ENCODE peak calls at places on chromosomes 3 and 15, in nine cellular contexts. L, Y, F, N, G, B, C, M and K are unnamed samples.

GRCh38 chr3:148648685-148649352 is 48.9 kb upstream of the AGTR1 start:
- DNase-seq in G (peak; percentile 15), B (no peak), C (no peak), L (no peak), F (no peak), Y (no peak), M (peak; percentile 86), N (no peak), K (no peak)

GRCh38 chr15:91853501-91853967 is at the start of gene SLCO3A1:
- DNase-seq in M (peak; percentile 72), G (peak; percentile 66), Y (peak; percentile 92), C (peak; percentile 87), F (peak; percentile 63), B (peak; percentile 70), L (peak; percentile 58), N (peak; percentile 78), K (no peak)

GRCh38 chr3:33884204-33884561 is 85.8 kb downstream of the PDCD6IP start:
- DNase-seq in L (no peak), M (peak; percentile 28), F (no peak), N (no peak), B (no peak), G (peak; percentile 37), C (no peak), Y (no peak), K (no peak)

GRCh38 chr3:168051579-168052183 is 44.0 kb downstream of the GOLIM4 start:
- DNase-seq in C (no peak), F (no peak), N (no peak), L (no peak), G (no peak), B (no peak), Y (no peak), M (peak; percentile 84), K (no peak)

GRCh38 chr15:81282911-81283310 is 41.0 kb downstream of the STARD5 start:
- DNase-seq in C (peak; percentile 63), L (no peak), B (no peak), M (no peak), F (no peak), Y (peak; percentile 57), N (no peak), G (no peak), K (no peak)

GRCh38 chr3:88921986-88922385 is 185.4 kb upstream of the EPHA3 start:
- DNase-seq in B (no peak), Y (no peak), M (no peak), C (no peak), N (no peak), G (no peak), L (no peak), F (no peak), K (no peak)

GRCh38 chr3:117603097-117603496 is 893.5 kb downstream of the TUSC7 start:
- DNase-seq in Y (no peak), M (no peak), G (no peak), C (no peak), N (peak; percentile 52), F (no peak), L (no peak), B (no peak), K (no peak)

GRCh38 chr3:185549111-185549510 is 3.3 kb downstream of the LIPH start:
- DNase-seq in B (no peak), G (peak; percentile 68), N (no peak), L (peak; percentile 56), F (no peak), Y (no peak), C (no peak), M (peak; percentile 99), K (peak; percentile 82)

GRCh38 chr3:27533718-27534578 is 49.8 kb upstream of the SLC4A7 start:
- DNase-seq in B (peak; percentile 18), F (peak; percentile 5), L (no peak), Y (peak; percentile 86), M (peak; percentile 99), C (peak; percentile 88), G (peak; percentile 95), N (peak; percentile 1), K (peak; percentile 95)

GRCh38 chr3:149080699-149081091 is 5.6 kb downstream of the HLTF start:
- DNase-seq in B (no peak), N (no peak), G (no peak), C (no peak), Y (no peak), M (peak; percentile 62), F (no peak), L (no peak), K (peak; percentile 29)

GRCh38 chr15:33022629-33023028 is 171.9 kb downstream of the FMN1 start:
- DNase-seq in M (peak; percentile 63), Y (no peak), F (no peak), N (no peak), L (no peak), B (no peak), C (peak; percentile 56), G (no peak), K (no peak)

GRCh38 chr3:96706517-96706916 is 107.9 kb upstream of the EPHA6 start:
- DNase-seq in F (no peak), L (no peak), B (no peak), N (no peak), Y (no peak), M (no peak), G (no peak), C (no peak), K (no peak)

GRCh38 chr3:52324676-52325075 is 8.6 kb downstream of the DNAH1 start:
- DNase-seq in N (no peak), F (no peak), L (no peak), C (no peak), M (no peak), B (no peak), Y (peak; percentile 53), G (no peak), K (no peak)

GRCh38 chr15:76339302-76340197 is 3.0 kb downstream of the ISL2 start:
- DNase-seq in M (peak; percentile 57), N (peak; percentile 9), F (no peak), C (no peak), B (no peak), Y (no peak), L (no peak), G (no peak), K (no peak)

GRCh38 chr3:10198761-10199688 is 34.3 kb downstream of the IRAK2 start:
- DNase-seq in G (peak; percentile 50), M (peak; percentile 83), L (no peak), C (no peak), Y (no peak), F (peak; percentile 47), B (peak; percentile 70), N (peak; percentile 82), K (peak; percentile 84)

GRCh38 chr3:23728651-23729117 is 77.1 kb upstream of the UBE2E1 start:
- DNase-seq in Y (no peak), M (no peak), N (no peak), B (no peak), G (no peak), F (no peak), C (no peak), L (no peak), K (no peak)

GRCh38 chr15:96402403-96402802 is 71.9 kb downstream of the NR2F2 start:
- DNase-seq in N (no peak), L (no peak), G (no peak), B (no peak), F (no peak), C (no peak), M (no peak), Y (no peak), K (no peak)

GRCh38 chr3:45948409-45948808 is 5.1 kb downstream of the CXCR6 start:
- DNase-seq in L (no peak), C (no peak), M (peak; percentile 80), F (no peak), B (no peak), G (no peak), Y (no peak), N (no peak), K (no peak)

GRCh38 chr3:264394-265156 is 68.0 kb downstream of the CHL1 start:
- DNase-seq in G (peak; percentile 50), B (no peak), Y (no peak), L (no peak), M (peak; percentile 83), C (no peak), N (no peak), F (no peak), K (peak; percentile 89)

GRCh38 chr3:69342074-69342473 is 43.8 kb downstream of the FRMD4B start:
- DNase-seq in N (no peak), C (no peak), F (no peak), Y (no peak), B (no peak), G (no peak), L (no peak), M (no peak), K (no peak)
- H3K27ac ChIP-seq in N (no peak overlapping the region), C (no peak overlapping the region), F (no peak overlapping the region), Y (peak overlapping the region; percentile 81), B (no peak overlapping the region), G (no peak overlapping the region), L (no peak overlapping the region), M (no peak overlapping the region), K (no peak overlapping the region)

DNA sequence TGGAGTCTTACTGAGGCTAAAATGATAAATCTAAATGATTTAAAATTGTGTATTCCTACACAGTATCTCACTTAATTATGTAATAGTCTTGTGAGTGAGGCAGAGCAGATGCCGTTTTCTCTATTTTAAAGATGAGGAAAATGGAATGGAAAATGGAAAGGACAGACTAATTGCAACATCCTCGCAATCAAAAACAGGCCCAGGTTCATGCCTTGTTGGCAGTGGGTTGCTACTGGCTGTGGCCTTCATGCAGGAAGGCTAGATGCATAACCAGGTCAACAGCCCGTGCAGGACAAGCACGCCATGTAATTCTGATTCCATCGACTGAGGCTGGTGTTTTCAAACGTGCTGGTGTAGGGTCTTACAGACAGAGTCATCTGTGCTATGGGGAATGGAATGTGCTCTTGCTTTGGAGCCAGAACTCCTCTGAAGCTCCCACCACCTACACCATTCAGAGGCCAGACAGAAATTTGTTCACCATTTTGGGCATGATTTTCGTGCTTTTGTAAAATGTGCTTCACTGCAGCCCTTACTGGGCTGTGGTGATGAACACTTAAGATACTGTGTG is 37.9 kb downstream of the MLH1 start:
- DNase-seq in M (peak; percentile 38), N (no peak), C (no peak), L (peak; percentile 34), B (no peak), G (no peak), Y (no peak), F (no peak), K (no peak)
- H3K27ac ChIP-seq in M (peak overlapping the region; percentile 84), N (no peak overlapping the region), C (peak overlapping the region; percentile 64), L (no peak overlapping the region), B (no peak overlapping the region), G (no peak overlapping the region), Y (no peak overlapping the region), F (no peak overlapping the region), K (no peak overlapping the region)

GRCh38 chr15:42421376-42421775 is 62.1 kb downstream of the CAPN3 start:
- DNase-seq in B (no peak), M (no peak), F (no peak), G (no peak), Y (no peak), L (no peak), N (no peak), C (no peak), K (no peak)

GRCh38 chr15:42413914-42414313 is 54.6 kb downstream of the CAPN3 start:
- DNase-seq in C (no peak), N (no peak), B (no peak), Y (no peak), L (no peak), M (peak; percentile 12), G (no peak), F (no peak), K (no peak)

GRCh38 chr15:42419369-42419768 is 60.1 kb downstream of the CAPN3 start:
- DNase-seq in Y (no peak), B (no peak), G (no peak), F (no peak), L (no peak), N (no peak), C (no peak), M (no peak), K (no peak)
- H3K27ac ChIP-seq in Y (no peak overlapping the region), B (no peak overlapping the region), G (no peak overlapping the region), F (no peak overlapping the region), L (no peak overlapping the region), N (no peak overlapping the region), C (no peak overlapping the region), M (no peak overlapping the region), K (no peak overlapping the region)

GRCh38 chr3:56222866-56223265 is 245.4 kb downstream of the ERC2 start:
- DNase-seq in G (no peak), C (no peak), Y (no peak), B (no peak), N (no peak), L (no peak), F (no peak), M (no peak), K (no peak)
- H3K27ac ChIP-seq in G (no peak overlapping the region), C (no peak overlapping the region), Y (no peak overlapping the region), B (no peak overlapping the region), N (no peak overlapping the region), L (no peak overlapping the region), F (no peak overlapping the region), M (no peak overlapping the region), K (no peak overlapping the region)